ENCODE peak calls at places on chromosomes 3 and 15, in six cellular contexts. One of them, this sample, is unnamed.

GRCh38 chr3:134485075-134485536 is 679 bp downstream of the ANAPC13 start:
- DNase-seq in naive thymus-derived CD4-positive, alpha-beta T cell: no peak
- DNase-seq in AG04450: no peak
- DNase-seq in endothelial cell of umbilical vein: no peak
- DNase-seq in hepatocyte: peak
- DNase-seq in brain microvascular endothelial cell: no peak
- DNase-seq in this sample: no peak

GRCh38 chr3:149555941-149556340 is 81.4 kb downstream of the TM4SF4 start:
- DNase-seq in naive thymus-derived CD4-positive, alpha-beta T cell: no peak
- DNase-seq in AG04450: no peak
- DNase-seq in endothelial cell of umbilical vein: no peak
- DNase-seq in hepatocyte: no peak
- DNase-seq in brain microvascular endothelial cell: peak
- DNase-seq in this sample: no peak

GRCh38 chr3:10386121-10386520 is 65.2 kb upstream of the SEC13 start:
- DNase-seq in naive thymus-derived CD4-positive, alpha-beta T cell: no peak
- DNase-seq in AG04450: no peak
- DNase-seq in endothelial cell of umbilical vein: no peak
- DNase-seq in hepatocyte: no peak
- DNase-seq in brain microvascular endothelial cell: no peak
- DNase-seq in this sample: no peak

GRCh38 chr15:60006203-60006782 is 2.2 kb downstream of the FOXB1 start:
- DNase-seq in naive thymus-derived CD4-positive, alpha-beta T cell: peak
- DNase-seq in AG04450: no peak
- DNase-seq in endothelial cell of umbilical vein: peak
- DNase-seq in hepatocyte: peak
- DNase-seq in brain microvascular endothelial cell: no peak
- DNase-seq in this sample: no peak

GRCh38 chr3:127101411-127102067 is 91.4 kb upstream of the PRR23E start:
- DNase-seq in naive thymus-derived CD4-positive, alpha-beta T cell: no peak
- DNase-seq in AG04450: no peak
- DNase-seq in endothelial cell of umbilical vein: no peak
- DNase-seq in hepatocyte: no peak
- DNase-seq in brain microvascular endothelial cell: no peak
- DNase-seq in this sample: no peak

GRCh38 chr3:7630925-7631324 is 770.0 kb downstream of the GRM7 start:
- DNase-seq in naive thymus-derived CD4-positive, alpha-beta T cell: no peak
- DNase-seq in AG04450: no peak
- DNase-seq in endothelial cell of umbilical vein: peak
- DNase-seq in hepatocyte: peak
- DNase-seq in brain microvascular endothelial cell: peak
- DNase-seq in this sample: no peak

GRCh38 chr3:66744521-66744920 is 243.7 kb upstream of the LRIG1 start:
- DNase-seq in naive thymus-derived CD4-positive, alpha-beta T cell: no peak
- DNase-seq in AG04450: no peak
- DNase-seq in endothelial cell of umbilical vein: no peak
- DNase-seq in hepatocyte: no peak
- DNase-seq in brain microvascular endothelial cell: no peak
- DNase-seq in this sample: no peak

GRCh38 chr3:12903000-12903800 is 61.8 kb upstream of the RPL32 start:
- DNase-seq in naive thymus-derived CD4-positive, alpha-beta T cell: no peak
- DNase-seq in AG04450: no peak
- DNase-seq in endothelial cell of umbilical vein: no peak
- DNase-seq in hepatocyte: no peak
- DNase-seq in brain microvascular endothelial cell: no peak
- DNase-seq in this sample: no peak

GRCh38 chr3:36477655-36478054 is 97.4 kb downstream of the STAC start:
- DNase-seq in naive thymus-derived CD4-positive, alpha-beta T cell: no peak
- DNase-seq in AG04450: no peak
- DNase-seq in endothelial cell of umbilical vein: no peak
- DNase-seq in hepatocyte: no peak
- DNase-seq in brain microvascular endothelial cell: no peak
- DNase-seq in this sample: no peak

GRCh38 chr15:58432421-58432820 is 630 bp downstream of the LIPC start:
- DNase-seq in naive thymus-derived CD4-positive, alpha-beta T cell: no peak
- DNase-seq in AG04450: no peak
- DNase-seq in endothelial cell of umbilical vein: no peak
- DNase-seq in hepatocyte: no peak
- DNase-seq in brain microvascular endothelial cell: no peak
- DNase-seq in this sample: no peak

DNA sequence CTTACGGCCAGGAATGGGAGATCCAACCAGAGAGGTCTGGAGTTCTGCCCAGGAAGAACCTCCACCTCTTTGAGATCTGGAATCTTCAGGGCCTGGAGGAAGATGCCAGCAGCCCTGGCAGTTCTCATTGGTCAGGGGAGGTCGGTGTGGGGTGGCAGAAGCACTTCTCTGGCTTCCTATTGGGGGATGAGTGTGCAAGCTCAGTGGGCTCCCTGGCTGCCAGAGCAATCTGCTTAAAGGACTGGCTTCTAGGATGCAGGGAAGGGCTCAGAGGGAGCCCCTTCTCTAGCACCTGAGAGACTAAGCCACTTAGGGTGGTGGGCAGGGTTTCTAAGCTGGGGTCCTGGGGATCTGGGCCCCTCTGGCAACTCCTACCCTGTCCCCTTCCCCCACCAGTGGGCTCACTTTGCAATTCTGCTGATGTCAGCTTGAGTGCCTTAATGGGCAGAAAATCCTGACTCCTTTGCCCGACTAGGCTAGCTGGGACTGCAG is 24.4 kb downstream of the SNX33 start:
- DNase-seq in naive thymus-derived CD4-positive, alpha-beta T cell: no peak
- DNase-seq in AG04450: no peak
- DNase-seq in endothelial cell of umbilical vein: no peak
- DNase-seq in hepatocyte: no peak
- DNase-seq in brain microvascular endothelial cell: no peak
- DNase-seq in this sample: no peak
- H3K27ac ChIP-seq in naive thymus-derived CD4-positive, alpha-beta T cell: no peak
- H3K27ac ChIP-seq in AG04450: peak
- H3K27ac ChIP-seq in endothelial cell of umbilical vein: no peak
- H3K27ac ChIP-seq in hepatocyte: peak
- H3K27ac ChIP-seq in brain microvascular endothelial cell: peak
- H3K27ac ChIP-seq in this sample: no peak

DNA sequence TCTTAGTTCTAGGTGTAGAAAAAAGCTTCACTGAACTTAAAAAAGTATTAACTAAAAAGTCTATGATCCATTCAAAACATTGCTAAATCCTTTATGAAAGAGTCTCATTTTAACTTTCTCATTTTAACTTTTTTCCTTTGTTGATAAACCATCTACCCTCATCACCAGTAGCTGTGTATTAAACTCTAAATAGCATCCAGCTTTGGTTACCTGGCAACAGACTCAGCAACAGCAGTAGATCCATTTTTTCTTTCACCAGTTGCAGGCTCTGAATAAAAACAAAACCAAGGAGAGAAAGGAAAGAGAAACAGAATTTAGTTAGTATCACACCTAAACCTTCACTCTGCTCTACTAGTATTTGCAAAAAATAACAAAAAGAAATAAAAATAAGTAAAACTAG is 51.6 kb downstream of the TP53BP1 start:
- DNase-seq in naive thymus-derived CD4-positive, alpha-beta T cell: no peak
- DNase-seq in AG04450: no peak
- DNase-seq in endothelial cell of umbilical vein: no peak
- DNase-seq in hepatocyte: no peak
- DNase-seq in brain microvascular endothelial cell: peak
- DNase-seq in this sample: no peak
- H3K27ac ChIP-seq in naive thymus-derived CD4-positive, alpha-beta T cell: no peak
- H3K27ac ChIP-seq in AG04450: peak
- H3K27ac ChIP-seq in endothelial cell of umbilical vein: peak
- H3K27ac ChIP-seq in hepatocyte: no peak
- H3K27ac ChIP-seq in brain microvascular endothelial cell: peak
- H3K27ac ChIP-seq in this sample: peak

DNA sequence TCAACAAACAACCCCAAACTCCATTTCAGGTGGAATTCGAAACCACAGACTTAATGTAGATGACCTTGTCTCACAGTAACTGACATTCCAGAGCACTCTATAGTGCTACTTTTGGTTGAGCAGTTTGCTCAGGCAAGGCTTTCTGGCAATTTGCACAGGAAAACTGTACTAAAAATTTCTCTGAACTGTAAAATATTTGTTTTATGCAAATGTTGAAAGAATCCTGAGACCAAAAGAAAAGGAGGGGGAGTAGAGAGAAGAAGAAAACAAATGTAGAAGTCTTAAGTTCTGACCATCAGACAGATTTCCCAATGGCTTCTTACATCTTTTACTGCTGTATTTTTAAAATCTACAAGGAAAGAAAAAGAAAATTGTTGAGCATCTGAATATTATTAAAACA is 53.5 kb downstream of the DTWD1 start:
- DNase-seq in naive thymus-derived CD4-positive, alpha-beta T cell: no peak
- DNase-seq in AG04450: no peak
- DNase-seq in endothelial cell of umbilical vein: no peak
- DNase-seq in hepatocyte: no peak
- DNase-seq in brain microvascular endothelial cell: no peak
- DNase-seq in this sample: no peak
- H3K27ac ChIP-seq in naive thymus-derived CD4-positive, alpha-beta T cell: no peak
- H3K27ac ChIP-seq in AG04450: no peak
- H3K27ac ChIP-seq in endothelial cell of umbilical vein: no peak
- H3K27ac ChIP-seq in hepatocyte: peak
- H3K27ac ChIP-seq in brain microvascular endothelial cell: peak
- H3K27ac ChIP-seq in this sample: no peak

GRCh38 chr15:69074011-69074842 is 59.7 kb downstream of the NOX5 start:
- DNase-seq in naive thymus-derived CD4-positive, alpha-beta T cell: no peak
- DNase-seq in AG04450: no peak
- DNase-seq in endothelial cell of umbilical vein: peak
- DNase-seq in hepatocyte: peak
- DNase-seq in brain microvascular endothelial cell: peak
- DNase-seq in this sample: peak
- H3K27ac ChIP-seq in naive thymus-derived CD4-positive, alpha-beta T cell: no peak
- H3K27ac ChIP-seq in AG04450: no peak
- H3K27ac ChIP-seq in endothelial cell of umbilical vein: peak
- H3K27ac ChIP-seq in hepatocyte: peak
- H3K27ac ChIP-seq in brain microvascular endothelial cell: no peak
- H3K27ac ChIP-seq in this sample: no peak

GRCh38 chr15:66936864-66937245 is 128.5 kb upstream of the SMAD3 start:
- DNase-seq in naive thymus-derived CD4-positive, alpha-beta T cell: no peak
- DNase-seq in AG04450: no peak
- DNase-seq in endothelial cell of umbilical vein: no peak
- DNase-seq in hepatocyte: no peak
- DNase-seq in brain microvascular endothelial cell: no peak
- DNase-seq in this sample: no peak
- H3K27ac ChIP-seq in naive thymus-derived CD4-positive, alpha-beta T cell: no peak
- H3K27ac ChIP-seq in AG04450: peak
- H3K27ac ChIP-seq in endothelial cell of umbilical vein: no peak
- H3K27ac ChIP-seq in hepatocyte: peak
- H3K27ac ChIP-seq in brain microvascular endothelial cell: no peak
- H3K27ac ChIP-seq in this sample: no peak

DNA sequence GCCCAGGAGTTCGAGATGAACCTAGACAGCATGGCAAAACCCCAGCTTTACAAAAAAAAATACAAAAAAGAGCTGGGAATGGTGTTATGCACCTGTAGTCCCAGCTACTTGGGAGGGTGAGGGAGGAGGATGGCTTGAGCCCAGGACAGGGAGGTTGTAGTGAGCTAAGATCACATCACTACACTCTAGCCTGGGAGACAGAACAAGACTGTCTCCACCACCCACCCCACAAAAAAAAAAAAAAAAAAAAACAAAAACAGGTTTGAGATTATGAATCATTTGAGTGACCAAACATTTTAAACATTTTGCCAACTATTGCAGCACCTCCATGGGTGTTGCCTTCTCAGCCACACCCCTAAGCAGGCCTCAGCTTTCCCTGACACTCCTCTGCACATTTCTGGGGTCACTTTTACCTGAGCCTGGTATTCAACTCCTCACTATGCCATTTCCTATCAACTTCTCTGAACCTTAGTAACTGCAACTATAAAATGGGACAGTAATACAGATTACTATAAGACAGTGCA is 41.8 kb downstream of the IL5RA start:
- DNase-seq in naive thymus-derived CD4-positive, alpha-beta T cell: no peak
- DNase-seq in AG04450: no peak
- DNase-seq in endothelial cell of umbilical vein: no peak
- DNase-seq in hepatocyte: no peak
- DNase-seq in brain microvascular endothelial cell: no peak
- DNase-seq in this sample: no peak
- H3K27ac ChIP-seq in naive thymus-derived CD4-positive, alpha-beta T cell: no peak
- H3K27ac ChIP-seq in AG04450: no peak
- H3K27ac ChIP-seq in endothelial cell of umbilical vein: no peak
- H3K27ac ChIP-seq in hepatocyte: no peak
- H3K27ac ChIP-seq in brain microvascular endothelial cell: no peak
- H3K27ac ChIP-seq in this sample: no peak

DNA sequence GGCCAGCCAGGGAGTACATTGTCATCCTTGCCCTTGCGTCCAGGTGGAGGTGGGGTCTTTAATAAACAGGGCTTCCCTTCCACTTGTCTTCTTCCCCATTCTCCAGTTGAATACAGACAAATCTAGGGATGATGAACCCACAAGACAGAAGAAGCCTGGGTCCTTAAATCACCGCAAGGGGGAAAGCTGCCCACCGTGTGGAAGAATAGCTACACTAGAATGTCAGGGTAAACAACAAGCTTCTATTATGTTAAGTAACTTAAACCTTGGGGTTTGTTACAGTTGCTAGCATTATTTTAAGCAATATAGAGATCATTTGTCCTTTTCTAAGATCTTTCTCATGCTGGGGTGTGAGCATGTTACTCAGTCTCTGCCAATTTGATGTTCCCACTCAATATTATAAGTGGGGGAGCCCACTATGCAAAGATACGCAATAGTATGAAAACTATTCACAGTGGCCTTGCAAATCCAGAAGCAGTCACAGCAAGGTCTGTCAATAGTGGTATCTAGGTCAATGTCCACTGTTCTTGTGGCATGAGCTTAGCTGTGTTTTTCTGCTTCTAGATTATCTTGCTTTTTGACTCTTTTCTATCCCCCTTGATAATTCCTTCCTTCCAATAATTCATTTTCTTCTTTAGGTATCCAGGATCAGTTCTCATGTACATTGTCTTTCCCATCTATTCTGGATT is 12.0 kb upstream of the PCCB start:
- DNase-seq in naive thymus-derived CD4-positive, alpha-beta T cell: no peak
- DNase-seq in AG04450: no peak
- DNase-seq in endothelial cell of umbilical vein: no peak
- DNase-seq in hepatocyte: no peak
- DNase-seq in brain microvascular endothelial cell: no peak
- DNase-seq in this sample: no peak
- H3K27ac ChIP-seq in naive thymus-derived CD4-positive, alpha-beta T cell: no peak
- H3K27ac ChIP-seq in AG04450: no peak
- H3K27ac ChIP-seq in endothelial cell of umbilical vein: no peak
- H3K27ac ChIP-seq in hepatocyte: peak
- H3K27ac ChIP-seq in brain microvascular endothelial cell: no peak
- H3K27ac ChIP-seq in this sample: no peak

GRCh38 chr3:105714459-105714858 is 154.4 kb downstream of the CBLB start:
- DNase-seq in naive thymus-derived CD4-positive, alpha-beta T cell: no peak
- DNase-seq in AG04450: no peak
- DNase-seq in endothelial cell of umbilical vein: no peak
- DNase-seq in hepatocyte: no peak
- DNase-seq in brain microvascular endothelial cell: no peak
- DNase-seq in this sample: no peak
- H3K27ac ChIP-seq in naive thymus-derived CD4-positive, alpha-beta T cell: no peak
- H3K27ac ChIP-seq in AG04450: no peak
- H3K27ac ChIP-seq in endothelial cell of umbilical vein: no peak
- H3K27ac ChIP-seq in hepatocyte: no peak
- H3K27ac ChIP-seq in brain microvascular endothelial cell: no peak
- H3K27ac ChIP-seq in this sample: no peak

This sample was measured in caudate nucleus.